ENCODE peak calls at places on chromosomes 11 and 22, in ten cellular contexts. One of them, this sample, is unnamed.

GRCh38 chr11:61332266-61332822 is 561 bp downstream of the DDB1 start:
- DNase-seq in HFFc6: peak
- DNase-seq in hypothalamus: no peak
- DNase-seq in fibroblast of mammary gland: peak
- DNase-seq in SW 1271: no peak
- DNase-seq in thoracic aorta: no peak
- DNase-seq in COR-L47: no peak
- DNase-seq in CD4-positive, alpha-beta memory T cell: no peak
- DNase-seq in A172: no peak
- DNase-seq in HEK293T: peak
- DNase-seq in this sample: peak

GRCh38 chr11:129368889-129369672 is 6.6 kb upstream of the BARX2 start:
- DNase-seq in HFFc6: no peak
- DNase-seq in hypothalamus: no peak
- DNase-seq in fibroblast of mammary gland: no peak
- DNase-seq in SW 1271: no peak
- DNase-seq in thoracic aorta: no peak
- DNase-seq in COR-L47: peak
- DNase-seq in CD4-positive, alpha-beta memory T cell: no peak
- DNase-seq in A172: no peak
- DNase-seq in HEK293T: no peak
- DNase-seq in this sample: no peak

GRCh38 chr22:37178350-37179125 is 9.5 kb downstream of the C1QTNF6 start:
- DNase-seq in HFFc6: no peak
- DNase-seq in hypothalamus: no peak
- DNase-seq in fibroblast of mammary gland: peak
- DNase-seq in SW 1271: no peak
- DNase-seq in thoracic aorta: no peak
- DNase-seq in COR-L47: no peak
- DNase-seq in CD4-positive, alpha-beta memory T cell: no peak
- DNase-seq in A172: no peak
- DNase-seq in HEK293T: no peak
- DNase-seq in this sample: no peak

GRCh38 chr22:23815781-23816551 is 22.8 kb downstream of the DERL3 start:
- DNase-seq in HFFc6: no peak
- DNase-seq in hypothalamus: peak
- DNase-seq in fibroblast of mammary gland: no peak
- DNase-seq in SW 1271: no peak
- DNase-seq in thoracic aorta: no peak
- DNase-seq in COR-L47: no peak
- DNase-seq in CD4-positive, alpha-beta memory T cell: no peak
- DNase-seq in A172: no peak
- DNase-seq in HEK293T: no peak
- DNase-seq in this sample: no peak

GRCh38 chr11:130826572-130826971 is 89.7 kb downstream of the SNX19 start:
- DNase-seq in HFFc6: no peak
- DNase-seq in hypothalamus: no peak
- DNase-seq in fibroblast of mammary gland: no peak
- DNase-seq in SW 1271: no peak
- DNase-seq in thoracic aorta: no peak
- DNase-seq in COR-L47: no peak
- DNase-seq in CD4-positive, alpha-beta memory T cell: no peak
- DNase-seq in A172: no peak
- DNase-seq in HEK293T: no peak
- DNase-seq in this sample: no peak

GRCh38 chr11:120224872-120225371 is 14.1 kb downstream of the OAF start:
- DNase-seq in HFFc6: no peak
- DNase-seq in hypothalamus: no peak
- DNase-seq in fibroblast of mammary gland: no peak
- DNase-seq in SW 1271: no peak
- DNase-seq in thoracic aorta: no peak
- DNase-seq in COR-L47: no peak
- DNase-seq in CD4-positive, alpha-beta memory T cell: no peak
- DNase-seq in A172: no peak
- DNase-seq in HEK293T: no peak
- DNase-seq in this sample: no peak

GRCh38 chr11:113574586-113574985 is 99.4 kb upstream of the DRD2 start:
- DNase-seq in HFFc6: no peak
- DNase-seq in hypothalamus: no peak
- DNase-seq in fibroblast of mammary gland: no peak
- DNase-seq in SW 1271: no peak
- DNase-seq in thoracic aorta: no peak
- DNase-seq in COR-L47: no peak
- DNase-seq in CD4-positive, alpha-beta memory T cell: no peak
- DNase-seq in A172: no peak
- DNase-seq in HEK293T: no peak
- DNase-seq in this sample: no peak

GRCh38 chr11:62444271-62444833 is 25.5 kb downstream of the SCGB1A1 start:
- DNase-seq in HFFc6: peak
- DNase-seq in hypothalamus: peak
- DNase-seq in fibroblast of mammary gland: peak
- DNase-seq in SW 1271: no peak
- DNase-seq in thoracic aorta: peak
- DNase-seq in COR-L47: no peak
- DNase-seq in CD4-positive, alpha-beta memory T cell: no peak
- DNase-seq in A172: peak
- DNase-seq in HEK293T: no peak
- DNase-seq in this sample: no peak

GRCh38 chr11:102111787-102112653 is 1.8 kb downstream of the YAP1 start:
- DNase-seq in HFFc6: peak
- DNase-seq in hypothalamus: no peak
- DNase-seq in fibroblast of mammary gland: peak
- DNase-seq in SW 1271: peak
- DNase-seq in thoracic aorta: peak
- DNase-seq in COR-L47: no peak
- DNase-seq in CD4-positive, alpha-beta memory T cell: peak
- DNase-seq in A172: peak
- DNase-seq in HEK293T: no peak
- DNase-seq in this sample: peak

GRCh38 chr22:30253205-30253852 is 6.8 kb upstream of the LIF start:
- DNase-seq in HFFc6: no peak
- DNase-seq in hypothalamus: peak
- DNase-seq in fibroblast of mammary gland: peak
- DNase-seq in SW 1271: no peak
- DNase-seq in thoracic aorta: no peak
- DNase-seq in COR-L47: peak
- DNase-seq in CD4-positive, alpha-beta memory T cell: no peak
- DNase-seq in A172: peak
- DNase-seq in HEK293T: no peak
- DNase-seq in this sample: peak

GRCh38 chr11:118142809-118143208 is 9.8 kb downstream of the SCN4B start:
- DNase-seq in HFFc6: no peak
- DNase-seq in hypothalamus: no peak
- DNase-seq in fibroblast of mammary gland: no peak
- DNase-seq in SW 1271: no peak
- DNase-seq in thoracic aorta: no peak
- DNase-seq in COR-L47: no peak
- DNase-seq in CD4-positive, alpha-beta memory T cell: no peak
- DNase-seq in A172: no peak
- DNase-seq in HEK293T: no peak
- DNase-seq in this sample: no peak

GRCh38 chr11:125251956-125252355 is 87.4 kb downstream of the PKNOX2 start:
- DNase-seq in HFFc6: no peak
- DNase-seq in hypothalamus: no peak
- DNase-seq in fibroblast of mammary gland: no peak
- DNase-seq in SW 1271: no peak
- DNase-seq in thoracic aorta: no peak
- DNase-seq in COR-L47: no peak
- DNase-seq in CD4-positive, alpha-beta memory T cell: no peak
- DNase-seq in A172: no peak
- DNase-seq in HEK293T: no peak
- DNase-seq in this sample: no peak

GRCh38 chr11:5931061-5931460 is 11.0 kb upstream of the OR56A3 start:
- DNase-seq in HFFc6: no peak
- DNase-seq in hypothalamus: no peak
- DNase-seq in fibroblast of mammary gland: no peak
- DNase-seq in SW 1271: no peak
- DNase-seq in thoracic aorta: no peak
- DNase-seq in COR-L47: no peak
- DNase-seq in CD4-positive, alpha-beta memory T cell: no peak
- DNase-seq in A172: no peak
- DNase-seq in HEK293T: no peak
- DNase-seq in this sample: no peak

GRCh38 chr11:76765863-76766350 is 17.2 kb upstream of the TSKU start:
- DNase-seq in HFFc6: no peak
- DNase-seq in hypothalamus: no peak
- DNase-seq in fibroblast of mammary gland: no peak
- DNase-seq in SW 1271: no peak
- DNase-seq in thoracic aorta: no peak
- DNase-seq in COR-L47: no peak
- DNase-seq in CD4-positive, alpha-beta memory T cell: no peak
- DNase-seq in A172: no peak
- DNase-seq in HEK293T: no peak
- DNase-seq in this sample: no peak

GRCh38 chr22:46405925-46406324 is 70.4 kb downstream of the TRMU start:
- DNase-seq in HFFc6: no peak
- DNase-seq in hypothalamus: no peak
- DNase-seq in fibroblast of mammary gland: no peak
- DNase-seq in SW 1271: no peak
- DNase-seq in thoracic aorta: no peak
- DNase-seq in COR-L47: no peak
- DNase-seq in CD4-positive, alpha-beta memory T cell: no peak
- DNase-seq in A172: no peak
- DNase-seq in HEK293T: no peak
- DNase-seq in this sample: no peak

GRCh38 chr11:57214494-57214893 is 22.6 kb downstream of the APLNR start:
- DNase-seq in HFFc6: peak
- DNase-seq in hypothalamus: no peak
- DNase-seq in fibroblast of mammary gland: peak
- DNase-seq in SW 1271: peak
- DNase-seq in thoracic aorta: no peak
- DNase-seq in COR-L47: no peak
- DNase-seq in CD4-positive, alpha-beta memory T cell: no peak
- DNase-seq in A172: peak
- DNase-seq in HEK293T: no peak
- DNase-seq in this sample: peak

GRCh38 chr11:118366287-118366686 is 6.9 kb downstream of the UBE4A start:
- DNase-seq in HFFc6: no peak
- DNase-seq in hypothalamus: no peak
- DNase-seq in fibroblast of mammary gland: no peak
- DNase-seq in SW 1271: no peak
- DNase-seq in thoracic aorta: no peak
- DNase-seq in COR-L47: no peak
- DNase-seq in CD4-positive, alpha-beta memory T cell: no peak
- DNase-seq in A172: no peak
- DNase-seq in HEK293T: no peak
- DNase-seq in this sample: no peak

GRCh38 chr11:45410391-45411215 is 124.5 kb upstream of the SYT13 start:
- DNase-seq in HFFc6: no peak
- DNase-seq in hypothalamus: no peak
- DNase-seq in fibroblast of mammary gland: no peak
- DNase-seq in SW 1271: no peak
- DNase-seq in thoracic aorta: no peak
- DNase-seq in COR-L47: no peak
- DNase-seq in CD4-positive, alpha-beta memory T cell: no peak
- DNase-seq in A172: no peak
- DNase-seq in HEK293T: no peak
- DNase-seq in this sample: no peak

GRCh38 chr11:11985954-11986949 is 22.2 kb downstream of the DKK3 start:
- DNase-seq in HFFc6: no peak
- DNase-seq in hypothalamus: no peak
- DNase-seq in fibroblast of mammary gland: no peak
- DNase-seq in SW 1271: no peak
- DNase-seq in thoracic aorta: no peak
- DNase-seq in COR-L47: no peak
- DNase-seq in CD4-positive, alpha-beta memory T cell: no peak
- DNase-seq in A172: no peak
- DNase-seq in HEK293T: no peak
- DNase-seq in this sample: no peak

GRCh38 chr11:2778630-2779498 is 79.1 kb upstream of the KCNQ1OT1 start:
- DNase-seq in HFFc6: peak
- DNase-seq in hypothalamus: peak
- DNase-seq in fibroblast of mammary gland: no peak
- DNase-seq in SW 1271: no peak
- DNase-seq in thoracic aorta: peak
- DNase-seq in COR-L47: peak
- DNase-seq in CD4-positive, alpha-beta memory T cell: no peak
- DNase-seq in A172: peak
- DNase-seq in HEK293T: no peak
- DNase-seq in this sample: no peak

GRCh38 chr22:27583930-27584329 is 217.6 kb downstream of the MN1 start:
- DNase-seq in HFFc6: no peak
- DNase-seq in hypothalamus: no peak
- DNase-seq in fibroblast of mammary gland: no peak
- DNase-seq in SW 1271: no peak
- DNase-seq in thoracic aorta: no peak
- DNase-seq in COR-L47: peak
- DNase-seq in CD4-positive, alpha-beta memory T cell: no peak
- DNase-seq in A172: no peak
- DNase-seq in HEK293T: no peak
- DNase-seq in this sample: no peak

GRCh38 chr11:91860661-91861060 is 364.0 kb upstream of the FAT3 start:
- DNase-seq in HFFc6: no peak
- DNase-seq in hypothalamus: no peak
- DNase-seq in fibroblast of mammary gland: no peak
- DNase-seq in SW 1271: no peak
- DNase-seq in thoracic aorta: no peak
- DNase-seq in COR-L47: no peak
- DNase-seq in CD4-positive, alpha-beta memory T cell: no peak
- DNase-seq in A172: no peak
- DNase-seq in HEK293T: no peak
- DNase-seq in this sample: no peak

GRCh38 chr22:29343313-29343805 is 27.9 kb upstream of the RASL10A start:
- DNase-seq in HFFc6: peak
- DNase-seq in hypothalamus: no peak
- DNase-seq in fibroblast of mammary gland: peak
- DNase-seq in SW 1271: peak
- DNase-seq in thoracic aorta: no peak
- DNase-seq in COR-L47: peak
- DNase-seq in CD4-positive, alpha-beta memory T cell: no peak
- DNase-seq in A172: peak
- DNase-seq in HEK293T: no peak
- DNase-seq in this sample: no peak

GRCh38 chr11:2885676-2886081 is at the start of gene CDKN1C:
- DNase-seq in HFFc6: peak
- DNase-seq in hypothalamus: peak
- DNase-seq in fibroblast of mammary gland: peak
- DNase-seq in SW 1271: peak
- DNase-seq in thoracic aorta: peak
- DNase-seq in COR-L47: peak
- DNase-seq in CD4-positive, alpha-beta memory T cell: peak
- DNase-seq in A172: peak
- DNase-seq in HEK293T: peak
- DNase-seq in this sample: peak

GRCh38 chr11:416757-417621 is 2.2 kb upstream of the SIGIRR start:
- DNase-seq in HFFc6: no peak
- DNase-seq in hypothalamus: no peak
- DNase-seq in fibroblast of mammary gland: no peak
- DNase-seq in SW 1271: no peak
- DNase-seq in thoracic aorta: no peak
- DNase-seq in COR-L47: peak
- DNase-seq in CD4-positive, alpha-beta memory T cell: peak
- DNase-seq in A172: no peak
- DNase-seq in HEK293T: no peak
- DNase-seq in this sample: peak

GRCh38 chr22:32579533-32580220 is 105.1 kb downstream of the FBXO7 start:
- DNase-seq in HFFc6: peak
- DNase-seq in hypothalamus: no peak
- DNase-seq in fibroblast of mammary gland: peak
- DNase-seq in SW 1271: no peak
- DNase-seq in thoracic aorta: no peak
- DNase-seq in COR-L47: no peak
- DNase-seq in CD4-positive, alpha-beta memory T cell: no peak
- DNase-seq in A172: peak
- DNase-seq in HEK293T: no peak
- DNase-seq in this sample: no peak

GRCh38 chr11:120482149-120482548 is 29.4 kb upstream of the GRIK4 start:
- DNase-seq in HFFc6: peak
- DNase-seq in hypothalamus: no peak
- DNase-seq in fibroblast of mammary gland: peak
- DNase-seq in SW 1271: peak
- DNase-seq in thoracic aorta: no peak
- DNase-seq in COR-L47: no peak
- DNase-seq in CD4-positive, alpha-beta memory T cell: no peak
- DNase-seq in A172: no peak
- DNase-seq in HEK293T: no peak
- DNase-seq in this sample: peak

GRCh38 chr11:61911701-61912529 is 5.5 kb downstream of the RAB3IL1 start:
- DNase-seq in HFFc6: no peak
- DNase-seq in hypothalamus: no peak
- DNase-seq in fibroblast of mammary gland: no peak
- DNase-seq in SW 1271: no peak
- DNase-seq in thoracic aorta: no peak
- DNase-seq in COR-L47: no peak
- DNase-seq in CD4-positive, alpha-beta memory T cell: no peak
- DNase-seq in A172: no peak
- DNase-seq in HEK293T: no peak
- DNase-seq in this sample: no peak

This sample was measured in RKO.